ENCODE peak calls at places on chromosomes 3 and 15, in ten cellular contexts. One of them, this sample, is unnamed.

GRCh38 chr15:65217526-65218482 is 6.5 kb upstream of the CILP start:
- DNase-seq in IMR-90: no peak
- DNase-seq in EH: no peak
- DNase-seq in fibroblast of the conjunctiva: no peak
- DNase-seq in EL: no peak
- DNase-seq in NCI-H748 treated with DMSO at 0.1 percent for 48 hours: no peak
- DNase-seq in aorta: no peak
- DNase-seq in activated naive CD8-positive, alpha-beta T cell treated with anti-CD3 and anti-CD28 coated beads, Interleukin-2, amount 10 ng/mL, durations not matched to agents 7 days and 5 days: no peak
- DNase-seq in Calu3: no peak
- DNase-seq in mammary epithelial cell: no peak
- DNase-seq in this sample: no peak

GRCh38 chr3:155859859-155860258 is 5.6 kb upstream of the SLC33A1 start:
- DNase-seq in IMR-90: peak
- DNase-seq in EH: peak
- DNase-seq in fibroblast of the conjunctiva: no peak
- DNase-seq in EL: peak
- DNase-seq in NCI-H748 treated with DMSO at 0.1 percent for 48 hours: no peak
- DNase-seq in aorta: no peak
- DNase-seq in activated naive CD8-positive, alpha-beta T cell treated with anti-CD3 and anti-CD28 coated beads, Interleukin-2, amount 10 ng/mL, durations not matched to agents 7 days and 5 days: no peak
- DNase-seq in Calu3: no peak
- DNase-seq in mammary epithelial cell: no peak
- DNase-seq in this sample: peak

GRCh38 chr3:105385868-105386508 is 19.3 kb downstream of the ALCAM start:
- DNase-seq in IMR-90: no peak
- DNase-seq in EH: no peak
- DNase-seq in fibroblast of the conjunctiva: no peak
- DNase-seq in EL: no peak
- DNase-seq in NCI-H748 treated with DMSO at 0.1 percent for 48 hours: peak
- DNase-seq in aorta: no peak
- DNase-seq in activated naive CD8-positive, alpha-beta T cell treated with anti-CD3 and anti-CD28 coated beads, Interleukin-2, amount 10 ng/mL, durations not matched to agents 7 days and 5 days: no peak
- DNase-seq in Calu3: no peak
- DNase-seq in mammary epithelial cell: no peak
- DNase-seq in this sample: no peak

GRCh38 chr3:188452158-188452772 is 298.3 kb downstream of the LPP start:
- DNase-seq in IMR-90: no peak
- DNase-seq in EH: no peak
- DNase-seq in fibroblast of the conjunctiva: no peak
- DNase-seq in EL: no peak
- DNase-seq in NCI-H748 treated with DMSO at 0.1 percent for 48 hours: no peak
- DNase-seq in aorta: no peak
- DNase-seq in activated naive CD8-positive, alpha-beta T cell treated with anti-CD3 and anti-CD28 coated beads, Interleukin-2, amount 10 ng/mL, durations not matched to agents 7 days and 5 days: no peak
- DNase-seq in Calu3: no peak
- DNase-seq in mammary epithelial cell: no peak
- DNase-seq in this sample: no peak

GRCh38 chr15:100909582-100909981 is 9.6 kb upstream of the LRRK1 start:
- DNase-seq in IMR-90: no peak
- DNase-seq in EH: no peak
- DNase-seq in fibroblast of the conjunctiva: no peak
- DNase-seq in EL: no peak
- DNase-seq in NCI-H748 treated with DMSO at 0.1 percent for 48 hours: no peak
- DNase-seq in aorta: no peak
- DNase-seq in activated naive CD8-positive, alpha-beta T cell treated with anti-CD3 and anti-CD28 coated beads, Interleukin-2, amount 10 ng/mL, durations not matched to agents 7 days and 5 days: no peak
- DNase-seq in Calu3: no peak
- DNase-seq in mammary epithelial cell: no peak
- DNase-seq in this sample: no peak

GRCh38 chr15:81011593-81011992 is 10.9 kb downstream of the TLNRD1 start:
- DNase-seq in IMR-90: peak
- DNase-seq in EH: peak
- DNase-seq in fibroblast of the conjunctiva: no peak
- DNase-seq in EL: no peak
- DNase-seq in NCI-H748 treated with DMSO at 0.1 percent for 48 hours: no peak
- DNase-seq in aorta: no peak
- DNase-seq in activated naive CD8-positive, alpha-beta T cell treated with anti-CD3 and anti-CD28 coated beads, Interleukin-2, amount 10 ng/mL, durations not matched to agents 7 days and 5 days: no peak
- DNase-seq in Calu3: no peak
- DNase-seq in mammary epithelial cell: no peak
- DNase-seq in this sample: no peak

GRCh38 chr3:100209948-100210776 is 50.6 kb upstream of the TBC1D23 start:
- DNase-seq in IMR-90: peak
- DNase-seq in EH: peak
- DNase-seq in fibroblast of the conjunctiva: no peak
- DNase-seq in EL: no peak
- DNase-seq in NCI-H748 treated with DMSO at 0.1 percent for 48 hours: no peak
- DNase-seq in aorta: no peak
- DNase-seq in activated naive CD8-positive, alpha-beta T cell treated with anti-CD3 and anti-CD28 coated beads, Interleukin-2, amount 10 ng/mL, durations not matched to agents 7 days and 5 days: no peak
- DNase-seq in Calu3: no peak
- DNase-seq in mammary epithelial cell: no peak
- DNase-seq in this sample: no peak

GRCh38 chr3:195246608-195247007 is 24.4 kb downstream of the XXYLT1 start:
- DNase-seq in IMR-90: no peak
- DNase-seq in EH: no peak
- DNase-seq in fibroblast of the conjunctiva: no peak
- DNase-seq in EL: no peak
- DNase-seq in NCI-H748 treated with DMSO at 0.1 percent for 48 hours: no peak
- DNase-seq in aorta: no peak
- DNase-seq in activated naive CD8-positive, alpha-beta T cell treated with anti-CD3 and anti-CD28 coated beads, Interleukin-2, amount 10 ng/mL, durations not matched to agents 7 days and 5 days: no peak
- DNase-seq in Calu3: no peak
- DNase-seq in mammary epithelial cell: no peak
- DNase-seq in this sample: no peak

GRCh38 chr3:81395739-81396138 is 365.7 kb downstream of the GBE1 start:
- DNase-seq in IMR-90: no peak
- DNase-seq in EH: no peak
- DNase-seq in fibroblast of the conjunctiva: no peak
- DNase-seq in EL: peak
- DNase-seq in NCI-H748 treated with DMSO at 0.1 percent for 48 hours: no peak
- DNase-seq in aorta: no peak
- DNase-seq in activated naive CD8-positive, alpha-beta T cell treated with anti-CD3 and anti-CD28 coated beads, Interleukin-2, amount 10 ng/mL, durations not matched to agents 7 days and 5 days: no peak
- DNase-seq in Calu3: no peak
- DNase-seq in mammary epithelial cell: no peak
- DNase-seq in this sample: peak

GRCh38 chr3:100882571-100882981 is 110.6 kb downstream of the ABI3BP start:
- DNase-seq in IMR-90: peak
- DNase-seq in EH: peak
- DNase-seq in fibroblast of the conjunctiva: peak
- DNase-seq in EL: peak
- DNase-seq in NCI-H748 treated with DMSO at 0.1 percent for 48 hours: no peak
- DNase-seq in aorta: no peak
- DNase-seq in activated naive CD8-positive, alpha-beta T cell treated with anti-CD3 and anti-CD28 coated beads, Interleukin-2, amount 10 ng/mL, durations not matched to agents 7 days and 5 days: no peak
- DNase-seq in Calu3: no peak
- DNase-seq in mammary epithelial cell: no peak
- DNase-seq in this sample: no peak